ENCODE peak calls at places on chromosomes 13 and 19, in eight cellular contexts. Q, Y, W, Z, D, G, F and U are unnamed samples.

GRCh38 chr19:43784981-43785808 is 4.4 kb upstream of the KCNN4 start:
- DNase-seq in Z (peak), D (no peak), F (peak), G (peak), Q (no peak), Y (peak), W (peak), U (peak)

GRCh38 chr19:23263870-23264590 is 13.8 kb upstream of the ZNF724 start:
- DNase-seq in Q (no peak), D (no peak), Y (no peak), Z (no peak), W (no peak), F (no peak), G (no peak), U (no peak)

GRCh38 chr13:21637296-21637695 is 33.3 kb upstream of the MICU2 start:
- DNase-seq in G (no peak), Z (peak), Q (no peak), Y (peak), F (no peak), W (no peak), D (no peak), U (no peak)

GRCh38 chr19:7618771-7619510 is 10.4 kb downstream of the XAB2 start:
- DNase-seq in W (no peak), Z (no peak), G (no peak), Q (no peak), Y (no peak), F (no peak), D (no peak), U (peak)

GRCh38 chr19:15469513-15470297 is 5.4 kb upstream of the RASAL3 start:
- DNase-seq in Y (peak), Z (no peak), G (no peak), D (no peak), W (no peak), Q (no peak), F (no peak), U (no peak)

GRCh38 chr13:100533588-100534041 is 55.0 kb downstream of the GGACT start:
- DNase-seq in Y (no peak), Z (peak), D (no peak), Q (no peak), F (no peak), G (no peak), W (no peak), U (no peak)

GRCh38 chr19:2675892-2676291 is 26.6 kb downstream of the GNG7 start:
- DNase-seq in Y (no peak), D (no peak), G (no peak), W (no peak), F (no peak), Q (no peak), Z (no peak), U (no peak)

GRCh38 chr19:18756896-18757295 is 34.2 kb downstream of the COMP start:
- DNase-seq in W (no peak), Z (no peak), F (no peak), Y (no peak), D (no peak), G (no peak), Q (no peak), U (peak)

GRCh38 chr19:21934593-21934992 is 76.2 kb downstream of the ZNF208 start:
- DNase-seq in W (no peak), Z (no peak), D (no peak), G (no peak), F (no peak), Y (no peak), Q (no peak), U (no peak)

GRCh38 chr13:40433577-40433976 is 232.9 kb downstream of the FOXO1 start:
- DNase-seq in G (no peak), W (no peak), F (no peak), D (no peak), Z (no peak), Q (no peak), Y (peak), U (no peak)